ENCODE peak calls at places on chromosomes 5 and 9, in six cellular contexts. Q is cardiac muscle cell, V is Peyer's patch, I is fibroblast of lung, G is A549, J is progenitor cell of endocrine pancreas. T is an unnamed sample.

GRCh38 chr5:73678322-73678740 is 52.3 kb downstream of the ARHGEF28 start:
- DNase-seq in I (no peak), V (peak), J (no peak), G (peak), Q (no peak), T (no peak)

GRCh38 chr5:65102826-65103673 is 334.3 kb downstream of the CWC27 start:
- DNase-seq in Q (peak), J (no peak), V (peak), I (peak), G (peak), T (peak)

GRCh38 chr9:130368631-130369103 is 76.1 kb upstream of the ASS1 start:
- DNase-seq in G (no peak), I (peak), Q (no peak), V (no peak), J (no peak), T (peak)

GRCh38 chr9:92645041-92645440 is 24.9 kb downstream of the IPPK start:
- DNase-seq in J (no peak), I (no peak), G (no peak), Q (no peak), V (peak), T (no peak)

GRCh38 chr5:145811834-145812625 is 23.1 kb downstream of the PRELID2 start:
- DNase-seq in G (no peak), Q (peak), J (no peak), I (peak), V (no peak), T (no peak)

GRCh38 chr5:175710361-175710760 is 52.5 kb downstream of the HRH2 start:
- DNase-seq in J (no peak), I (no peak), G (no peak), Q (no peak), V (peak), T (no peak)

GRCh38 chr9:129898205-129898604 is 62.9 kb downstream of the USP20 start:
- DNase-seq in G (peak), Q (peak), J (no peak), I (peak), V (no peak), T (peak)

GRCh38 chr9:100170556-100170955 is 71.5 kb downstream of the INVS start:
- DNase-seq in I (peak), J (no peak), Q (no peak), G (no peak), V (no peak), T (no peak)

GRCh38 chr5:87164409-87164808 is 103.3 kb upstream of the RASA1 start:
- DNase-seq in J (no peak), I (peak), G (no peak), Q (no peak), V (no peak), T (no peak)

GRCh38 chr5:14597080-14597479 is 15.5 kb downstream of the OTULINL start:
- DNase-seq in J (no peak), V (no peak), I (no peak), Q (no peak), G (no peak), T (no peak)

GRCh38 chr5:32951003-32951402 is 239.9 kb downstream of the NPR3 start:
- DNase-seq in J (no peak), G (no peak), I (no peak), V (no peak), Q (no peak), T (no peak)

GRCh38 chr5:140039561-140039960 is 3.5 kb downstream of the NRG2 start:
- DNase-seq in G (no peak), V (no peak), J (no peak), Q (peak), I (no peak), T (no peak)

GRCh38 chr9:10903969-10904368 is 291.2 kb upstream of the PTPRD start:
- DNase-seq in V (no peak), J (no peak), Q (no peak), I (no peak), G (no peak), T (no peak)

GRCh38 chr5:6383376-6383775 is 5.0 kb upstream of the MED10 start:
- DNase-seq in J (no peak), Q (no peak), I (no peak), V (no peak), G (no peak), T (no peak)

GRCh38 chr9:95127249-95128176 is 190.0 kb downstream of the FANCC start:
- DNase-seq in G (peak), J (peak), I (peak), Q (peak), V (peak), T (peak)

GRCh38 chr5:63053019-63053638 is 474.5 kb downstream of the LRRC70 start:
- DNase-seq in G (no peak), J (no peak), Q (peak), V (no peak), I (no peak), T (no peak)

GRCh38 chr9:9231946-9232345 is 1380.9 kb downstream of the PTPRD start:
- DNase-seq in I (no peak), G (no peak), V (no peak), Q (no peak), J (no peak), T (no peak)

GRCh38 chr5:170278611-170279500 is 18.7 kb downstream of the LCP2 start:
- DNase-seq in Q (peak), J (no peak), G (no peak), I (no peak), V (peak), T (peak)

GRCh38 chr9:38274746-38275250 is 117.7 kb upstream of the ALDH1B1 start:
- DNase-seq in Q (peak), G (no peak), J (no peak), V (peak), I (no peak), T (no peak)

GRCh38 chr9:71859939-71860338 is 51.1 kb downstream of the ABHD17B start:
- DNase-seq in V (no peak), J (no peak), G (no peak), I (no peak), Q (no peak), T (no peak)

GRCh38 chr9:13163287-13163686 is 116.2 kb downstream of the MPDZ start:
- DNase-seq in V (no peak), G (no peak), Q (no peak), I (no peak), J (no peak), T (no peak)

DNA sequence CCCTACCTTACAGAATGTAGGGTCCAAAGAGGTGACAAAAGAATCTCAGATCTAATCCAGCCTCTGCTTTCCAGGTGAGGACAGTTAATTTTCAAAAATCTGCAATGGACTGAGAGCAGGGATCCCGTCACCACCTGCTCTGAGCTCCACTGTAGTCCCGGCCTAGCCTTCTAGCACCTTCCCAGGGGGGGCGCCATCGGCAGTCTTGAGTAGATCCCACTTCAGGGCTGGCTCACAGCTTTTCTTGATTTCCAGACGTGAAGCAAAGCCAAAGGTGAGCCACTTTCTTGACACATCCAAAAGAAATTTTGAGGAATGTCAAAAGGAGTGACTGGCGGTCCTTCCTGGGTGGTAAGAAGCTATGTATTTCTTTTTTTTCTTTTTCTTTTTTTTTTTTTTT is 114.1 kb downstream of the SYK start:
- DNase-seq in J (no peak), Q (peak), I (no peak), V (peak), G (peak), T (peak)
- TF ChIP-seq CTCF in J (peak), Q (peak), I (peak), V (no peak), G (no peak), T (no peak)

DNA sequence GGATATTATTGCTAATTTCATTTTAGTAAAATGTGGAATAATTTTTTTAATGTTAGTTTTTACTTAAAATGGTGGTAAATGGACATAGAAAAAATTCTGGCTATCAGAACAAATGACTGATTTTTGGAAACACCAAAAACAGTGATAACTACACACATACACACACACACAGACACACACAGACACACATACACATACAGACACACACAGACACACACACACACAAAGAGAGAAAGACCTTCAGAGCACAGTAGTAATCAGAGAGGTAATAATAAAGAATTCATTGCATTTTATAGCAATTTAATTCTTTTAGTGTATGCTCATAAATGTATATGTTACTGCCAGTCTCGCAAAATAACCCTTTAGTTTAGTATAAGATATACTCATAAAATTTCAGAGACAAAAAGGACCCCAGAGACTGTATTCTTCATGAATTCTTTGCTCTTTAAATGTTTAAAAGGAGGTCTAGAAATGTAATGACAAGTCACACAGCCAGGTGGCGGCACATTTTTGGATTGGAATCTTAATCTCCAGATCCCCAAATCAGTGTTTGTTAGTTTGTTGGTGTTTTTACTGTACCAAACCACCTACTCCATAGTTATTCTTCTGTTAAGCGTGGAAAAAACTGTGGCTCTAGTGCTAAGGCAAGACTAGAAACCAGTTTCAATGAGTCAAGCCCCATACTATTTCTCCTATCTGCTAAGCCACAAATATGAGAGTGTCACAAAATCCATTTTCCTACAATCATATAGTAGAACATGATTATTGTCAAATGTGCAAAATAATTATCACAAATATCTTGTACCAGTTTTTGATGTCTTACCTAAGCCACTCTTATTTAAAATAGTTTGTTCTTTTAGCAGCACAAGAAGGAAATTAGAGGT is 109.9 kb downstream of the EDIL3 start:
- DNase-seq in Q (peak), G (peak), I (peak), J (no peak), V (no peak), T (peak)
- TF ChIP-seq CTCF in Q (peak), G (peak), I (peak), J (peak), V (no peak), T (peak)

GRCh38 chr9:79408200-79408599 is 163.6 kb upstream of the TLE4 start:
- DNase-seq in G (no peak), J (no peak), I (peak), Q (no peak), V (no peak), T (no peak)

GRCh38 chr9:79408617-79409016 is 163.1 kb upstream of the TLE4 start:
- DNase-seq in I (peak), J (no peak), V (no peak), G (no peak), Q (no peak), T (no peak)

DNA sequence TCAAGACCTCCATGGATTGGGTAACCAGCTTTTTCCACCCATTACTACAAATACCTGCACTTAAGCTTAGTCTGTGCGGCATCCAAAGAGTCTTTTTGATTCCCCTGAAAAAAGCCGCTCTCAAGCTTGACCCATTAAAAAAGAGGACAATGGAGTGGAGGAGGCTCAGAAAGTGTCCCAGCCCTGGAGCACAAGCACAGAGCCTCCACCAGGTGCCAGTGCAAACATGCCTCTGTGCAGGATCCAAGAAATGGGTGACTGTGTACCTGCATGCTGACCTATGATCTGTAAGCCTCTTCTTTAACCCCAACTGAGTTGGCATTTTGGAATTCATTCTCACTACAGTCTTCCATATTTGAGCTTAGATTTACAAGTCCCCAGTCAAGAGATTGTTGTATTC is 168.3 kb upstream of the TLE4 start:
- DNase-seq in I (no peak), V (no peak), Q (no peak), G (no peak), J (no peak), T (peak)
- TF ChIP-seq CTCF in I (no peak), V (no peak), Q (no peak), G (no peak), J (no peak), T (no peak)

DNA sequence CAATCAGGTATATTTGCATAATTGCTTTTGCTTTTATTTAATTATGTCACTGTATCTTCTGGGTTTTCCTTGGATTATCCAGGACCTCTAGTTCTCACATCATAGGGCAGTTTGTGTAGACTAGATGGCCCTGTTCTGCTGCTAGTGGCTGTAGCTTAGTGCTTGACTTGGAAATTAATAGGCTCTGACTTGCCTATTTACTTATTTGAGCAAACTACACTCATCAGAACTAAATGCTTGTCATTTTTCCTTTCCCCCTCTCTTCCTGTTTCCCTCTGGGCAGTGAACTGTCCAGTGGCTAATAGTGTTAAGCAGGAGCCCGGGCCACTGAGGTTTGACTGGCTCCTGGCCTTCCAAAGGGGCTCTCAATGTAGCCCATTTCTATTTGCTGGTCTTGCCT is 135.7 kb downstream of the MAN2A1 start:
- DNase-seq in V (no peak), J (no peak), G (no peak), Q (peak), I (peak), T (no peak)
- TF ChIP-seq CTCF in V (no peak), J (no peak), G (no peak), Q (no peak), I (no peak), T (no peak)

GRCh38 chr5:151459680-151460079 is 12.3 kb downstream of the SLC36A1 start:
- DNase-seq in V (no peak), J (no peak), Q (peak), G (no peak), I (peak), T (no peak)

GRCh38 chr5:151461312-151461711 is 13.9 kb downstream of the SLC36A1 start:
- DNase-seq in Q (no peak), V (no peak), G (no peak), J (no peak), I (no peak), T (no peak)

GRCh38 chr5:151464101-151464500 is 16.7 kb downstream of the SLC36A1 start:
- DNase-seq in Q (no peak), G (no peak), I (no peak), V (no peak), J (no peak), T (no peak)

GRCh38 chr5:151465476-151465875 is 18.1 kb downstream of the SLC36A1 start:
- DNase-seq in J (no peak), Q (no peak), I (no peak), G (no peak), V (no peak), T (no peak)

DNA sequence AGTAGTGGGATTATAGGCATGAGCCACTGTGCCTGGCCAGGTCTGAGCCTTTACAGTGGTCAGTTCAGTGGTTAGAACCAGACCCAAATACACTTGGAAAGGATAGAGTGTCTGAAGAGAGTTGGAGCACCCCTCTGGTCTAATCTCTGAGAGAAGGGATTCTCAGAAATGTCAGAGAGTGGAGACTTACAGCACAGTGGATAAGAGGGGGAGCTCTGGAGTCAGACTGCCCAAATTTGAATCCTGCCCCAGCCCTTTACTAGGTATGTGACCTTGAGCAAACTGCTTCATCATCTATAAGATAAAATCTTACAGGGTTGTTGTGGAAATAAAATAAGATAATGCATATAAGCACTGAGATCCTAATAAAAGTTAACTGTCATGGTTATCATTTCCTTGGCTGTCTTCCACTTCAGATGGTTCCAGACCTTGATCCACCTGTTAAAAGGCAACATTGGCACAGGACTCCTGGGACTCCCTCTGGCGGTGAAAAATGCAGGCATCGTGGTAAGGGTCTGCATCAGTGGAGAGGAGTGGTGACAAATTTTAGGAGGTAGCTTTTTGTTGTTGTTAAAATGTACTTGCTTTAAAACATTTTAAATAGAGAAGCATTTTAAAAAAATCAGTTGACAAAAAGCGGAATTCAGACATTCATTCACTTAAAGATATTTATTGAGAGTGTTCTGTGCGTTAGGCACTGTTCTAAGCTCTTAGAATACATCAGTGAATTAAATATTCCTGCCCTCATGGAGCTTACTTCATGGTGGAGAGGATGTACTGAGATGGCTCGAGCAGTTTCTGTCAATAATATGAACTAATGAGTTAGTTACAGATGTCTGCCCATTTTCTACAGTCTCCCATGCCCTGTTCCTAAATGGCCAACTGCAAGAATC is 16.0 kb downstream of the SLC36A1 start:
- DNase-seq in I (no peak), Q (no peak), V (peak), G (no peak), J (peak), T (peak)
- TF ChIP-seq CTCF in I (peak), Q (peak), V (no peak), G (peak), J (peak), T (no peak)

DNA sequence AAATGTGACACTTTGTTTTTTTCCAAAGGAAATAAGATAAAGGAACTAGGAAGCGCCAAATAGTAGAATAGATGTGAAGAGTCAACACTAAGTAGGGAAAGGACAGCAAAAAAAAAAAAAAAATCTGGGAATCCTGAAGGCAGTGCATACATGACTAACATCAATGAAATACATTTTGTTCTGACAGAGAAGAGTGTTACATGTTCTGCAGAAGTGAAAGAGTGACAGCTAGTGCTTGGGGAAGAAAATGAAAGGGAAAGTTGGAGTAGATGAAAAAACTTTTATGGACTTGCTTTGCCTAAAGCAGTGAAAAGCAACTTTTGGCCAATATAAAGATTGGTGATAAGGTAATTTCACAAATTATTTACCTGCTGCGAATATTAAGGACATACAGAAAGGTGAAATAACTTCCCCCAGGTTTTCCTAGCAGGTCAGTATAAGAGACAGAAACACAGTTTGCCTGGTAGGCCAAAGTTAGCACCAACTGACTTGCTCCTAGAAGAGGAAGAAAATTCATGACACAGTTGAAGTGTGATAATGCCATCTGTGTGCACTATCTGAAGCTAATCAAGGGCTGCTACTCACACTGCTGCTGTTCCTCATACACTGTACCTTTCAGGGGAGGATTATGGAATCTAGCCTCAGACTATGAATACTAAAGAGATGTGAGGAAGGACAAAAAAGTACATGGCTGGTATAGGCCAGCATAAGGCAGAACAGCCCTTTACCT is 38.6 kb downstream of the RANBP6 start:
- DNase-seq in Q (no peak), J (no peak), V (no peak), G (no peak), I (no peak), T (no peak)
- TF ChIP-seq CTCF in Q (no peak), J (no peak), V (no peak), G (no peak), I (no peak), T (no peak)

GRCh38 chr5:27020965-27021364 is 17.4 kb downstream of the CDH9 start:
- DNase-seq in G (no peak), V (no peak), Q (peak), I (peak), J (no peak), T (no peak)
- TF ChIP-seq CTCF in G (peak), V (no peak), Q (peak), I (peak), J (peak), T (no peak)

DNA sequence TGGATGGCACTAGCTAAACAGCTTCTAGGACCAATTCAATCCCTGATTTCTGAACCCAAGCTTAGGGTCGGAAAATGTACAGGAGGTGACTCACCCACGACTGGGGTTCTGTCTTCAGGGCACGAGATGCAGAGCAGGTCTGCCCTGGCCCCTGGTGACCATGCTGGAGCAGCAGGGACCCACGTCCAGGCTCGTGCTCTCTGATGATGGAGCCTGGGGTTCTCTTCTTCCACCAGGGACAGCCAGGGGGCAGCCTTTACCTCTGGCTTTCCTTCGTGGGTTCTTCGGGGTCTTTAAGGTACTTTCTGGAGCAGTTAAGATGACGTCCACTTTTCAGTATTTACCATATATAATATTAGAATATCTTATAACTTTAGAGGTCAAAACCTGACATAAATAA is 2.1 kb downstream of the CFAP77 start:
- DNase-seq in V (no peak), G (no peak), J (peak), I (peak), Q (peak), T (peak)
- TF ChIP-seq CTCF in V (no peak), G (peak), J (peak), I (peak), Q (peak), T (peak)